ENCODE peak calls at places on chromosomes 16 and 17, in six cellular contexts. S, J, K, U, C and H are unnamed samples.

GRCh38 chr17:30796016-30796415 is 28.5 kb downstream of the CRLF3 start:
- DNase-seq in S (no peak), J (no peak), C (no peak), K (no peak), U (no peak), H (no peak)

GRCh38 chr17:75998327-75998795 is 2.3 kb upstream of the CDK3 start:
- DNase-seq in K (no peak), J (no peak), C (no peak), U (peak), S (peak), H (peak)

GRCh38 chr17:42653179-42654124 is 5.6 kb upstream of the TUBG2 start:
- DNase-seq in C (no peak), S (no peak), K (peak), U (peak), J (no peak), H (no peak)

GRCh38 chr16:57285379-57285778 is 907 bp upstream of the PLLP start:
- DNase-seq in K (no peak), U (no peak), S (no peak), J (no peak), C (no peak), H (no peak)

GRCh38 chr16:89334050-89334449 is 116.5 kb downstream of the ZNF778 start:
- DNase-seq in C (no peak), U (no peak), K (no peak), J (no peak), S (no peak), H (no peak)

GRCh38 chr17:74957935-74958549 is 14.5 kb downstream of the HID1 start:
- DNase-seq in U (peak), C (peak), J (no peak), S (no peak), K (peak), H (peak)

GRCh38 chr17:7932949-7933348 is 943 bp downstream of the CNTROB start:
- DNase-seq in K (peak), U (peak), C (peak), J (no peak), S (peak), H (peak)

GRCh38 chr16:8694795-8695194 is 20.4 kb downstream of the ABAT start:
- DNase-seq in J (no peak), U (no peak), S (no peak), C (no peak), K (no peak), H (no peak)

GRCh38 chr17:11047228-11047627 is 193.8 kb upstream of the SHISA6 start:
- DNase-seq in C (no peak), S (peak), K (no peak), U (no peak), J (no peak), H (no peak)

GRCh38 chr16:11852092-11852809 is 909 bp upstream of the RSL1D1 start:
- DNase-seq in J (no peak), S (no peak), U (no peak), K (no peak), C (no peak), H (no peak)

GRCh38 chr17:75067856-75068255 is 19.9 kb upstream of the SLC16A5 start:
- DNase-seq in K (no peak), J (no peak), U (no peak), C (no peak), S (no peak), H (no peak)

GRCh38 chr16:27483624-27484023 is 66.1 kb downstream of the GTF3C1 start:
- DNase-seq in C (no peak), U (no peak), J (no peak), S (no peak), K (no peak), H (no peak)

GRCh38 chr17:55607736-55608341 is 96.6 kb upstream of the SMIM36 start:
- DNase-seq in K (no peak), J (no peak), S (peak), U (peak), C (no peak), H (peak)

GRCh38 chr17:72953621-72954020 is 138.9 kb downstream of the SLC39A11 start:
- DNase-seq in U (no peak), K (no peak), S (peak), C (no peak), J (no peak), H (no peak)

GRCh38 chr16:20838250-20838649 is 31.9 kb downstream of the REXO5 start:
- DNase-seq in K (no peak), C (no peak), U (no peak), J (no peak), S (no peak), H (no peak)

GRCh38 chr16:89720859-89721643 is at the start of the genes VPS9D1 and ZNF276:
- DNase-seq in S (peak), C (peak), J (no peak), K (peak), U (peak), H (peak)

GRCh38 chr16:814974-815373 is 14.4 kb upstream of the GNG13 start:
- DNase-seq in K (peak), S (no peak), J (no peak), U (no peak), C (no peak), H (no peak)

GRCh38 chr17:77322534-77323412 is 182.0 kb downstream of the SEC14L1 start:
- DNase-seq in K (peak), J (no peak), S (peak), U (peak), C (no peak), H (peak)